ENCODE peak calls at places on chromosome 17, in four cellular contexts. A is HepG2, X is WTC11, Y is GM12878. I is an unnamed sample.

GRCh38 chr17:2893422-2893914 is 97.2 kb downstream of the RAP1GAP2 start:
- DNase-seq in A (no peak), X (no peak), Y (no peak), I (no peak)

GRCh38 chr17:40124279-40125141 is 2.7 kb downstream of the MSL1 start:
- DNase-seq in A (no peak), X (no peak), Y (no peak), I (peak; percentile 41)

GRCh38 chr17:4127555-4127954 is 15.3 kb downstream of the ZZEF1 start:
- DNase-seq in A (no peak), X (no peak), Y (no peak), I (no peak)

GRCh38 chr17:48542956-48543853 is 1.7 kb downstream of the HOXB2 start:
- DNase-seq in A (no peak), X (peak; percentile 56), Y (no peak), I (peak; percentile 79)

GRCh38 chr17:29039764-29040598 is 3.0 kb upstream of the PIPOX start:
- DNase-seq in A (no peak), X (no peak), Y (no peak), I (no peak)

GRCh38 chr17:49333806-49334205 is 28.2 kb downstream of the ZNF652 start:
- DNase-seq in A (no peak), X (no peak), Y (no peak), I (no peak)

GRCh38 chr17:51833045-51833444 is 325.5 kb downstream of the CA10 start:
- DNase-seq in A (no peak), X (no peak), Y (no peak), I (no peak)

GRCh38 chr17:21209511-21210175 is 4.3 kb downstream of the TMEM11 start:
- DNase-seq in A (no peak), X (no peak), Y (no peak), I (no peak)

GRCh38 chr17:38561416-38562214 is 44.1 kb downstream of the SRCIN1 start:
- DNase-seq in A (no peak), X (peak; percentile 62), Y (no peak), I (no peak)

GRCh38 chr17:57900991-57901743 is 51.3 kb upstream of the MRPS23 start:
- DNase-seq in A (no peak), X (no peak), Y (no peak), I (no peak)

GRCh38 chr17:66636111-66636510 is 198.8 kb upstream of the CACNG5 start:
- DNase-seq in A (no peak), X (no peak), Y (no peak), I (no peak)

GRCh38 chr17:42131971-42132370 is 9.4 kb downstream of the HSPB9 start:
- DNase-seq in A (no peak), X (no peak), Y (no peak), I (no peak)

GRCh38 chr17:75325348-75325747 is 36.1 kb upstream of the SLC25A19 start:
- DNase-seq in A (no peak), X (no peak), Y (no peak), I (no peak)

GRCh38 chr17:33987162-33987561 is 267.9 kb upstream of the CCL2 start:
- DNase-seq in A (no peak), X (no peak), Y (no peak), I (no peak)

DNA sequence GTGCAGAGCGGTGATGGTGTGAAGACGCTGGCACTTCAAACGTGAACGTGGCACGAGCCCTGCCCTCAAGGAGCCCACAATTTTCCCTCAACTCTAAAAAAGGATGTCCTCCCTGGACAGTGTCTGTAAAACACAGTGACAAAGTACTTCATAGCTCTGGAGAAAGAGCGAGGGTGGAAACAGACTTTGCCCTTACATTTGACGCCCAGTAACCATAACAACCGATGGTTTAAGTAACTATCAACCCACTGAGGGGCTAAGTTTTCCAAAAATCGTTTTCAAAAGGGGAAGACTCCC is 987 bp downstream of the TEX2 start:
- DNase-seq in A (peak; percentile 41), X (no peak), Y (no peak), I (no peak)
- TF ChIP-seq TCF7 in A (no peak), X (no peak), Y (no peak), I (no peak)

DNA sequence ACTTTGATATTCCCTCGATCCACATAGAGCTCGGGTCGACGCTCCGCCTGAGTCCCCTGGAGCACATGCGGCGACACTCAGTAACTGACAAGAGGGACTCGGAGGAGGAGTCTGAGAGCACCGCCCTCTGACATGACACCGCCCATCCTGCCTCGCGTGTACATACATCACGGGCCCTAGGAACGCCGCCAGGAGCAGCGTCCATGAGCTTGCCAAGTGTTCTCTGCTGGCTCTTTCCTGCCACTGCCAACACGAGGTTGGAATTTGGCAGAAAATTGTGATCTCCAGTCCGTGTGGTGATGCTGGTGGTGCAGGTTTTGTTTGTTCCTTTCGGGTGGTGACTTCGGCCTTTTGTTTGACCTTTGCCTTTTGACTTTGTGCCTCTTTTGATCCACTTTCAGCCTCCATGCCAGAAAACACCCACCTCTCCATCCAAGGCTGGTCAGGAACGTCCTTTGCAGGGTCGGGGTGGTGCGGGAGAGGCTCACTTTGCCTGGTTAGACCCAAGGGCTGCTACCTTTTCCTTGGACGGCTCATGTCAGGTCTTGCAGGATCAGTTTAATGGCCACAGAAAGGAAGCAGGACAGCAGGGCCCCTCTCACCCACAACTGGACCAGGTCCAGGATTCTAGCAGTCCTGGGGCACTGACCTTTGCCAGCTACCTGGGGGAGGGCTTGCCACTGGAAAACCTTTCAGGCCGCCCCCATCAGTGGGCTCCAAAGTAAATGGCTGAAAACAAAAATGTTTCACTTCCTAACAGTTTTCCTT is 27.6 kb downstream of the ELAC2 start:
- DNase-seq in A (no peak), X (no peak), Y (no peak), I (no peak)
- TF ChIP-seq TCF7 in A (no peak), X (no peak), Y (no peak), I (no peak)

GRCh38 chr17:19417611-19418010 is 6.6 kb downstream of the RNF112 start:
- DNase-seq in A (no peak), X (no peak), Y (no peak), I (no peak)
- TF ChIP-seq TCF7 in A (no peak), X (no peak), Y (no peak), I (no peak)

DNA sequence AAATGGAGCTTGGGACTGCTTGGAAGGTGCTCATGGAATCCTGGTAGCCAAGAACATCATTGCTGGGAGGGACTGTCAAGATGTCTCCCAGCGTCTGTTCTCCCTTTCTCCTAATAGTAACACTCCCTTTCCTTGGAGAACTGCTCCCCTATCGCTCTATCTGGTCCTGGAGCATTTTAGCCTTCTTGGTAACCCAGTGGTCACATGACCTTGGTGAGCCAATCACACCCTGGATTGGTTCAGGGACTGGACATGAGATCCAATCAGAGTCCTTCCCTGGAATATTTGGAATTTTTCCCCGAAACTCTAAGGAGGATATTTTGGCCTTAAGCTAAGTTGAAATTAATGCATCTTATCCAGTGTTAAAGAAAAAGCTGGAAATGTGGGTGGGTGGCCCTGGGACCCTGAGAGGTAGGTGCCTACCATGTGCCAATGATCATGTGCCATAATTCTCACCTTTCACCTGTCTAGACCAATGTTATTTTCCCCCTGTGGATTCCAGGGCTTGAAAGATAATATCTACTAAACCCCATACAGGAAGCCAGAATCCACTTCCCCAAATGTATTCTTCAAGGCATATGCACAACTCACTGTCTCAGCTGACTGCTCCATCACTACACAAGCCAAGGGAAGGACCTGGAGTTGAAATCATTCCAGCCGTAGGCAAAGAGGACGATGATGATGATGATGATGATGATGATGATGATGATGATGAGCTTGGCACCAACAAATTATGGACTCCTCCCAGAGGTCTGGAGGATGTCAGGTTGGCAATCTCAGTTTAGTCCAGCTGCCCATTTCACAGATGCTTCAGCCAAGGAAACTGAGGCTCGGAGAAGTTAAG is 193.2 kb downstream of the RAB11FIP4 start:
- DNase-seq in A (no peak), X (no peak), Y (no peak), I (no peak)
- TF ChIP-seq TCF7 in A (no peak), X (no peak), Y (no peak), I (no peak)

GRCh38 chr17:35743911-35744328 is 9.1 kb downstream of the GAS2L2 start:
- DNase-seq in A (no peak), X (peak; percentile 68), Y (no peak), I (no peak)
- TF ChIP-seq TCF7 in A (no peak), X (no peak), Y (no peak), I (no peak)

DNA sequence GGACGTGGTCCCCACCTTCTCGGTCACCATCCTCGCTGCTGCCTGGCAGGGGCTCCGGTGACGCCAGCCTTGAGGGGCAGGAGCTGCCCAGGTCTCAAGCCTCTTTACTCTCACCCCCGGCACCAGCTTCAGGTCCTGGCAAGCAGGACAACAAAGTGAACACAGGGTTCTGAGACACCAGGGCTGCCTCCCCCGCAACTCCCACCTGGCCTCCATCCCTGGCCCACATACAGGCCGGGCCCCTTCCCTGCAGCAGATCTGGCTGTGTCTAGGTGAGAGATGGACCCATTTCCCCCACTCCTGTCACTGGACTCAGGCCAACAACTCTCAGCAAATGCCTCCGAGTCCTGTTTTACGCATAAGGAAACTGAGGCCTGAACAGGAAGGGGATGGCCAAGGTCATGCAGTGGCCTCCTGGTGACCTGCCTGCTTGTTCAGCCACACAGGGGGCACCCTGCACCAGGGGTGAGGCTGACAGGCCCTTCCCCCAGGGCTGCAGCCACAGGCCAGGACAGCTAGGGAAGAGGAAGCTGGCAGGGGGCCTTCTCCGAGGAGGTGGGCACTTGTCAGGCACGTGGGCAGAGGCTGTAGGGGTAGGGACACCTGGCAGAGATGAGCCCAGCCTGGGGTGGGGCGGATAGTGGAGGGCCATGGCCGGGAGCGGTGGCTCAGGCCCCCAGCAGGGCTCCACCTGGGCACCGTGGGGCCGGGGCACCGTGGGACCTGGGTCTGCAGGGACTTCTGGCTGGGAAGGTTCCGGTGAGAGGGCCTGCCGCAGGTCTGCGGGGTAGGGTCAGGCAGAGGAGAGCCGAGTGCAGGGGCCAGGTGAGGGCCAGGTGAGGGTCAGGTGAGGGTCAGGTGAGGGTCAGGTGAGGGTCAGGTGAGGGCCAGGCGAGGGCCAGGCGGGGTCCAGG is 46.7 kb upstream of the PVALEF start:
- DNase-seq in A (no peak), X (no peak), Y (no peak), I (no peak)
- TF ChIP-seq TCF7 in A (no peak), X (no peak), Y (no peak), I (no peak)

GRCh38 chr17:82242977-82243647 is 14.3 kb downstream of the SLC16A3 start:
- DNase-seq in A (peak; percentile 84), X (no peak), Y (no peak), I (no peak)

GRCh38 chr17:82241183-82241925 is 12.5 kb downstream of the SLC16A3 start:
- DNase-seq in A (peak; percentile 78), X (no peak), Y (no peak), I (no peak)

GRCh38 chr17:82242698-82242976 is 13.8 kb downstream of the SLC16A3 start:
- DNase-seq in A (no peak), X (no peak), Y (no peak), I (no peak)

GRCh38 chr17:82240506-82241182 is 11.8 kb downstream of the SLC16A3 start:
- DNase-seq in A (no peak), X (no peak), Y (no peak), I (no peak)

GRCh38 chr17:82241926-82242697 is 13.3 kb downstream of the SLC16A3 start:
- DNase-seq in A (peak; percentile 52), X (no peak), Y (no peak), I (peak; percentile 83)
- TF ChIP-seq TCF7 in A (no peak), X (no peak), Y (no peak), I (no peak)

GRCh38 chr17:27492470-27492869 is 36.2 kb downstream of the KSR1 start:
- DNase-seq in A (no peak), X (no peak), Y (no peak), I (no peak)
- TF ChIP-seq TCF7 in A (no peak), X (no peak), Y (no peak), I (no peak)

GRCh38 chr17:46929413-46929812 is 6.5 kb downstream of the GOSR2 start:
- DNase-seq in A (no peak), X (no peak), Y (no peak), I (no peak)

GRCh38 chr17:46928472-46929261 is 5.7 kb downstream of the GOSR2 start:
- DNase-seq in A (no peak), X (no peak), Y (no peak), I (no peak)

GRCh38 chr17:46922804-46923635 is at the start of gene GOSR2:
- DNase-seq in A (peak; percentile 89), X (peak; percentile 87), Y (peak; percentile 93), I (peak; percentile 93)

GRCh38 chr17:46922487-46922803 is 515 bp upstream of the GOSR2 start:
- DNase-seq in A (no peak), X (no peak), Y (no peak), I (no peak)

GRCh38 chr17:46925185-46925858 is 2.4 kb downstream of the GOSR2 start:
- DNase-seq in A (peak; percentile 40), X (no peak), Y (no peak), I (no peak)
- TF ChIP-seq TCF7 in A (no peak), X (no peak), Y (no peak), I (no peak)